ENCODE peak calls at places on chromosomes 6 and 20, in seven cellular contexts. One of them, this sample, is unnamed. For H3K4me1, the result is how much of the 10 kb centered on the place peaks cover.

GRCh38 chr20:35600176-35600995 is 15.2 kb upstream of the SPAG4 start:
- DNase-seq in H9: peak
- DNase-seq in heart left ventricle: no peak
- DNase-seq in gastrocnemius medialis: no peak
- DNase-seq in cardiac muscle cell: no peak
- DNase-seq in heart right ventricle: no peak
- DNase-seq in small intestine: no peak
- DNase-seq in this sample: no peak

GRCh38 chr6:37265876-37266275 is 7.9 kb upstream of the TMEM217 start:
- DNase-seq in heart right ventricle: no peak
- DNase-seq in H9: no peak
- DNase-seq in heart left ventricle: no peak
- DNase-seq in cardiac muscle cell: no peak
- DNase-seq in gastrocnemius medialis: no peak
- DNase-seq in small intestine: no peak
- DNase-seq in this sample: no peak

GRCh38 chr20:18543932-18544331 is 23.3 kb upstream of the SMIM26 start:
- DNase-seq in small intestine: peak
- DNase-seq in heart right ventricle: peak
- DNase-seq in cardiac muscle cell: no peak
- DNase-seq in gastrocnemius medialis: no peak
- DNase-seq in heart left ventricle: no peak
- DNase-seq in H9: no peak
- DNase-seq in this sample: no peak

GRCh38 chr20:54199721-54200176 is 8.1 kb upstream of the PFDN4 start:
- DNase-seq in H9: peak
- DNase-seq in cardiac muscle cell: peak
- DNase-seq in heart right ventricle: peak
- DNase-seq in small intestine: peak
- DNase-seq in gastrocnemius medialis: peak
- DNase-seq in heart left ventricle: peak
- DNase-seq in this sample: peak

GRCh38 chr6:53831956-53832660 is 37.3 kb downstream of the LRRC1 start:
- DNase-seq in heart left ventricle: no peak
- DNase-seq in cardiac muscle cell: no peak
- DNase-seq in small intestine: peak
- DNase-seq in heart right ventricle: no peak
- DNase-seq in gastrocnemius medialis: no peak
- DNase-seq in H9: no peak
- DNase-seq in this sample: no peak

GRCh38 chr6:25254671-25255070 is 24.5 kb upstream of the CARMIL1 start:
- DNase-seq in heart right ventricle: no peak
- DNase-seq in cardiac muscle cell: no peak
- DNase-seq in gastrocnemius medialis: no peak
- DNase-seq in small intestine: no peak
- DNase-seq in heart left ventricle: no peak
- DNase-seq in H9: no peak
- DNase-seq in this sample: no peak

GRCh38 chr20:34675993-34676641 is 775 bp downstream of the PIGU start:
- DNase-seq in heart right ventricle: no peak
- DNase-seq in gastrocnemius medialis: no peak
- DNase-seq in cardiac muscle cell: no peak
- DNase-seq in H9: no peak
- DNase-seq in heart left ventricle: no peak
- DNase-seq in small intestine: no peak
- DNase-seq in this sample: no peak

GRCh38 chr20:18436847-18437246 is 30.0 kb downstream of the DZANK1 start:
- DNase-seq in heart right ventricle: no peak
- DNase-seq in gastrocnemius medialis: no peak
- DNase-seq in small intestine: no peak
- DNase-seq in H9: no peak
- DNase-seq in heart left ventricle: no peak
- DNase-seq in cardiac muscle cell: no peak
- DNase-seq in this sample: no peak

GRCh38 chr6:146315321-146316254 is 228.0 kb upstream of the RAB32 start:
- DNase-seq in gastrocnemius medialis: no peak
- DNase-seq in small intestine: no peak
- DNase-seq in cardiac muscle cell: no peak
- DNase-seq in heart right ventricle: no peak
- DNase-seq in H9: no peak
- DNase-seq in heart left ventricle: no peak
- DNase-seq in this sample: no peak

GRCh38 chr20:728022-728944 is 40.0 kb downstream of the SLC52A3 start:
- DNase-seq in small intestine: no peak
- DNase-seq in heart left ventricle: no peak
- DNase-seq in gastrocnemius medialis: peak
- DNase-seq in cardiac muscle cell: peak
- DNase-seq in H9: peak
- DNase-seq in heart right ventricle: peak
- DNase-seq in this sample: no peak

GRCh38 chr6:31799781-31800180 is 4.2 kb upstream of the VARS1 start:
- DNase-seq in cardiac muscle cell: no peak
- DNase-seq in gastrocnemius medialis: no peak
- DNase-seq in H9: no peak
- DNase-seq in heart left ventricle: no peak
- DNase-seq in heart right ventricle: no peak
- DNase-seq in small intestine: no peak
- DNase-seq in this sample: no peak

GRCh38 chr6:32952817-32953739 is at the start of gene HLA-DMA:
- DNase-seq in gastrocnemius medialis: peak
- DNase-seq in heart right ventricle: peak
- DNase-seq in H9: peak
- DNase-seq in cardiac muscle cell: peak
- DNase-seq in heart left ventricle: peak
- DNase-seq in small intestine: peak
- DNase-seq in this sample: peak

GRCh38 chr6:161411265-161411944 is 137.5 kb upstream of the AGPAT4 start:
- DNase-seq in heart right ventricle: no peak
- DNase-seq in small intestine: no peak
- DNase-seq in H9: no peak
- DNase-seq in heart left ventricle: no peak
- DNase-seq in gastrocnemius medialis: no peak
- DNase-seq in cardiac muscle cell: no peak
- DNase-seq in this sample: no peak

GRCh38 chr20:22682381-22682780 is 98.0 kb upstream of the FOXA2 start:
- DNase-seq in cardiac muscle cell: no peak
- DNase-seq in small intestine: no peak
- DNase-seq in heart right ventricle: no peak
- DNase-seq in H9: no peak
- DNase-seq in gastrocnemius medialis: no peak
- DNase-seq in heart left ventricle: no peak
- DNase-seq in this sample: no peak

GRCh38 chr6:147561742-147562141 is 53.3 kb downstream of the SAMD5 start:
- DNase-seq in cardiac muscle cell: no peak
- DNase-seq in small intestine: no peak
- DNase-seq in heart left ventricle: no peak
- DNase-seq in heart right ventricle: no peak
- DNase-seq in H9: no peak
- DNase-seq in gastrocnemius medialis: no peak
- DNase-seq in this sample: no peak

GRCh38 chr6:37399131-37399530 is 33.9 kb upstream of the CMTR1 start:
- DNase-seq in heart right ventricle: no peak
- DNase-seq in small intestine: no peak
- DNase-seq in cardiac muscle cell: peak
- DNase-seq in H9: no peak
- DNase-seq in gastrocnemius medialis: no peak
- DNase-seq in heart left ventricle: no peak
- DNase-seq in this sample: no peak

GRCh38 chr20:24151621-24152020 is 163.0 kb upstream of the GGTLC1 start:
- DNase-seq in heart left ventricle: no peak
- DNase-seq in small intestine: no peak
- DNase-seq in heart right ventricle: no peak
- DNase-seq in gastrocnemius medialis: no peak
- DNase-seq in cardiac muscle cell: no peak
- DNase-seq in H9: no peak
- DNase-seq in this sample: peak

GRCh38 chr20:32463642-32464400 is 105.7 kb downstream of the ASXL1 start:
- DNase-seq in heart left ventricle: peak
- DNase-seq in cardiac muscle cell: peak
- DNase-seq in H9: no peak
- DNase-seq in heart right ventricle: no peak
- DNase-seq in small intestine: peak
- DNase-seq in gastrocnemius medialis: no peak
- DNase-seq in this sample: no peak

GRCh38 chr6:136644597-136644952 is 94.4 kb upstream of the MAP7 start:
- DNase-seq in small intestine: no peak
- DNase-seq in gastrocnemius medialis: no peak
- DNase-seq in cardiac muscle cell: no peak
- DNase-seq in heart left ventricle: no peak
- DNase-seq in H9: no peak
- DNase-seq in heart right ventricle: no peak
- DNase-seq in this sample: no peak

GRCh38 chr6:169500688-169501087 is 201.1 kb downstream of the WDR27 start:
- DNase-seq in heart right ventricle: no peak
- DNase-seq in small intestine: no peak
- DNase-seq in heart left ventricle: peak
- DNase-seq in gastrocnemius medialis: no peak
- DNase-seq in H9: no peak
- DNase-seq in cardiac muscle cell: no peak
- DNase-seq in this sample: no peak

GRCh38 chr6:16335176-16335575 is 96.8 kb downstream of the GMPR start:
- DNase-seq in heart right ventricle: no peak
- DNase-seq in gastrocnemius medialis: no peak
- DNase-seq in cardiac muscle cell: no peak
- DNase-seq in heart left ventricle: no peak
- DNase-seq in H9: no peak
- DNase-seq in small intestine: no peak
- DNase-seq in this sample: no peak
- H3K4me1 ChIP-seq in heart right ventricle: half or more
- H3K4me1 ChIP-seq in gastrocnemius medialis: half or more
- H3K4me1 ChIP-seq in cardiac muscle cell: under half
- H3K4me1 ChIP-seq in heart left ventricle: under half
- H3K4me1 ChIP-seq in H9: under half
- H3K4me1 ChIP-seq in small intestine: under half
- H3K4me1 ChIP-seq in this sample: half or more

GRCh38 chr20:45044084-45044573 is 56.8 kb downstream of the KCNS1 start:
- DNase-seq in heart left ventricle: no peak
- DNase-seq in gastrocnemius medialis: no peak
- DNase-seq in small intestine: peak
- DNase-seq in cardiac muscle cell: peak
- DNase-seq in H9: peak
- DNase-seq in heart right ventricle: peak
- DNase-seq in this sample: no peak
- H3K27ac ChIP-seq in heart left ventricle: no peak
- H3K27ac ChIP-seq in gastrocnemius medialis: no peak
- H3K27ac ChIP-seq in small intestine: no peak
- H3K27ac ChIP-seq in cardiac muscle cell: no peak
- H3K27ac ChIP-seq in H9: no peak
- H3K27ac ChIP-seq in heart right ventricle: no peak
- H3K27ac ChIP-seq in this sample: no peak

DNA sequence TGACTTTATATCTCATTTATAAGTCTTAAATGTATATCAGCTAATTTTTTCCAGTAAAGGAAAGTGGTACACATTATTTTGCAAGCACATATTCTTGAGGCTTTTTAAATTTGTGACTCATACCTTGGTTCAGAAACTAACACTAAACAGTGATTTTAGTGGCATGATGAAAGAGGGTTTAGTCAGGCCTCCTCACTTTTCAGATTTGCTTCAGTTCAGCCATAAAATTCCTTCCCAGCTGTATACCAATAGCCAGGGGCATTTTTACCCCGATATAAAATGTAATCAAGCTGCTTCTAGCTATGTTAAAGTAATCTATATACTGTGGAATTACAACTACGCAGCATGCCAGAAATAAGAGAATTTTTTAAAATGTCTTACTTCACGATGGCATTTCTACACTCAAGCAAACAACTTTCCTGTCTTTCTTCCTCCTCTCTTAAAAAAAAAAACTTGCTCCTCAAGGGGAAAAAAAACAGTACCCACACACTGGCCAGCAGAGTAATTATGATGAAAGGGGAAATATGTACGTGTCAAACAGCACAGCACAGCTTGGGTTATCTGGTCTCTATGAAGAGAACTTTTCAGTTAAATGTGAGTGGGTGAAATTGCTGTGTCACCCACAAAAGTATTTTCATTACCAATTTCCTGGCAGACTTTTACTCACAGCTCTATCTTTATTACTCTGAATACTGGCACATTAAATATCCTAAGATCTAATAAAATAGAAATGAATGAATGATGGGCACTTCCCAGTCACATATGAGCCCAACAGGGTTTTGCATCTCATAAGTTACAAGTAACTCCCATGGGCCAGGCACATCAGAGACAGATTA is 244.8 kb upstream of the TENT5A start:
- DNase-seq in heart left ventricle: no peak
- DNase-seq in heart right ventricle: no peak
- DNase-seq in small intestine: no peak
- DNase-seq in H9: no peak
- DNase-seq in gastrocnemius medialis: no peak
- DNase-seq in cardiac muscle cell: no peak
- DNase-seq in this sample: no peak
- H3K4me1 ChIP-seq in heart left ventricle: under half
- H3K4me1 ChIP-seq in heart right ventricle: under half
- H3K4me1 ChIP-seq in small intestine: under half
- H3K4me1 ChIP-seq in H9: under half
- H3K4me1 ChIP-seq in gastrocnemius medialis: under half
- H3K4me1 ChIP-seq in cardiac muscle cell: under half
- H3K4me1 ChIP-seq in this sample: under half

GRCh38 chr6:11218827-11219826 is 13.3 kb downstream of the NEDD9 start:
- DNase-seq in H9: no peak
- DNase-seq in heart right ventricle: peak
- DNase-seq in cardiac muscle cell: peak
- DNase-seq in heart left ventricle: no peak
- DNase-seq in gastrocnemius medialis: peak
- DNase-seq in small intestine: peak
- DNase-seq in this sample: no peak

GRCh38 chr6:11215773-11216172 is 16.7 kb downstream of the NEDD9 start:
- DNase-seq in H9: no peak
- DNase-seq in heart right ventricle: no peak
- DNase-seq in gastrocnemius medialis: no peak
- DNase-seq in small intestine: peak
- DNase-seq in cardiac muscle cell: no peak
- DNase-seq in heart left ventricle: no peak
- DNase-seq in this sample: no peak

GRCh38 chr6:11218077-11218392 is 14.4 kb downstream of the NEDD9 start:
- DNase-seq in gastrocnemius medialis: no peak
- DNase-seq in small intestine: no peak
- DNase-seq in heart left ventricle: no peak
- DNase-seq in H9: no peak
- DNase-seq in heart right ventricle: no peak
- DNase-seq in cardiac muscle cell: no peak
- DNase-seq in this sample: no peak

GRCh38 chr6:11218477-11218826 is 14.0 kb downstream of the NEDD9 start:
- DNase-seq in heart right ventricle: no peak
- DNase-seq in small intestine: no peak
- DNase-seq in gastrocnemius medialis: no peak
- DNase-seq in heart left ventricle: no peak
- DNase-seq in H9: no peak
- DNase-seq in cardiac muscle cell: no peak
- DNase-seq in this sample: no peak

GRCh38 chr6:11217360-11218076 is 14.9 kb downstream of the NEDD9 start:
- DNase-seq in heart right ventricle: no peak
- DNase-seq in cardiac muscle cell: no peak
- DNase-seq in small intestine: peak
- DNase-seq in H9: no peak
- DNase-seq in gastrocnemius medialis: no peak
- DNase-seq in heart left ventricle: no peak
- DNase-seq in this sample: no peak
- H3K27ac ChIP-seq in heart right ventricle: peak
- H3K27ac ChIP-seq in cardiac muscle cell: peak
- H3K27ac ChIP-seq in small intestine: no peak
- H3K27ac ChIP-seq in H9: no peak
- H3K27ac ChIP-seq in gastrocnemius medialis: peak
- H3K27ac ChIP-seq in heart left ventricle: peak
- H3K27ac ChIP-seq in this sample: peak

This sample was measured in esophagus muscularis mucosa.